ENCODE peak calls at places on chromosomes 3 and 15, in eight cellular contexts. W, V, E, A, P, R, Y and I are unnamed samples.
A peak's percentile ranks its signal among the peaks of the same experiment; 100 is the strongest.

GRCh38 chr3:179266701-179267211 is 15.8 kb upstream of the KCNMB3 start:
- DNase-seq in P (no peak), R (no peak), E (no peak), A (peak; percentile 57), W (no peak), V (no peak), Y (no peak), I (no peak)

GRCh38 chr3:175656451-175656850 is 797.3 kb downstream of the NAALADL2 start:
- DNase-seq in W (no peak), V (no peak), R (no peak), A (no peak), P (no peak), Y (peak; percentile 43), E (no peak), I (no peak)

GRCh38 chr3:150760431-150761200 is 2.4 kb downstream of the SIAH2 start:
- DNase-seq in P (no peak), R (no peak), V (no peak), E (no peak), Y (no peak), A (no peak), W (no peak), I (no peak)

GRCh38 chr15:84798436-84798946 is 18.7 kb upstream of the ALPK3 start:
- DNase-seq in Y (no peak), W (no peak), A (no peak), R (no peak), V (no peak), E (no peak), P (no peak), I (no peak)

GRCh38 chr3:42975456-42975855 is 3.7 kb upstream of the GASK1A start:
- DNase-seq in R (no peak), E (no peak), P (no peak), Y (no peak), V (no peak), A (no peak), W (no peak), I (no peak)

GRCh38 chr15:43789409-43789808 is 2.7 kb upstream of the SERF2 start:
- DNase-seq in Y (no peak), V (no peak), A (no peak), P (no peak), E (no peak), R (no peak), W (no peak), I (no peak)

GRCh38 chr3:108178676-108179075 is 43.5 kb downstream of the IFT57 start:
- DNase-seq in P (no peak), W (peak; percentile 25), E (peak; percentile 48), V (no peak), Y (no peak), A (no peak), R (no peak), I (no peak)

GRCh38 chr15:92429378-92430066 is 35.8 kb downstream of the ST8SIA2 start:
- DNase-seq in W (peak; percentile 85), V (no peak), R (no peak), A (no peak), E (peak; percentile 85), Y (peak; percentile 9), P (peak; percentile 27), I (peak; percentile 36)

GRCh38 chr3:10366681-10367101 is 45.8 kb upstream of the SEC13 start:
- DNase-seq in P (peak; percentile 97), R (no peak), E (peak; percentile 98), A (no peak), Y (peak; percentile 94), V (no peak), W (peak; percentile 100), I (peak; percentile 98)

GRCh38 chr3:104359546-104359945 is 1007.2 kb upstream of the ALCAM start:
- DNase-seq in V (no peak), E (peak; percentile 76), P (peak; percentile 43), W (peak; percentile 93), Y (peak; percentile 62), R (no peak), A (no peak), I (peak; percentile 73)

GRCh38 chr15:88627463-88627862 is 6.3 kb downstream of the AEN start:
- DNase-seq in R (no peak), W (no peak), P (no peak), E (no peak), V (peak; percentile 73), Y (peak; percentile 51), A (no peak), I (no peak)

GRCh38 chr15:55186331-55186730 is 10.4 kb downstream of the RSL24D1 start:
- DNase-seq in R (no peak), P (no peak), W (no peak), V (no peak), E (no peak), Y (no peak), A (no peak), I (no peak)

GRCh38 chr3:146160233-146160963 is 586 bp downstream of the PLOD2 start:
- DNase-seq in E (peak; percentile 86), P (no peak), A (peak; percentile 82), R (peak; percentile 68), W (peak; percentile 89), Y (peak; percentile 84), V (no peak), I (no peak)

GRCh38 chr3:197419696-197420095 is 121.3 kb upstream of the DLG1 start:
- DNase-seq in E (no peak), P (no peak), R (no peak), A (no peak), Y (no peak), V (no peak), W (no peak), I (no peak)

GRCh38 chr3:197030379-197031314 is 1.0 kb upstream of the MELTF start:
- DNase-seq in P (no peak), R (no peak), Y (no peak), E (no peak), V (no peak), A (no peak), W (no peak), I (no peak)

GRCh38 chr3:33613041-33613440 is 105.0 kb downstream of the CLASP2 start:
- DNase-seq in R (no peak), A (no peak), V (no peak), W (no peak), Y (no peak), E (no peak), P (no peak), I (no peak)

GRCh38 chr3:54357307-54357706 is 235.0 kb downstream of the CACNA2D3 start:
- DNase-seq in V (no peak), W (no peak), A (no peak), Y (no peak), P (no peak), R (no peak), E (peak; percentile 2), I (no peak)

GRCh38 chr3:56680054-56680453 is 3.0 kb downstream of the TASOR start:
- DNase-seq in E (no peak), W (no peak), V (no peak), Y (no peak), R (no peak), P (no peak), A (no peak), I (no peak)

GRCh38 chr3:65732060-65732933 is 306.4 kb downstream of the MAGI1 start:
- DNase-seq in P (peak; percentile 41), E (peak; percentile 73), W (peak; percentile 76), A (no peak), Y (peak; percentile 61), R (no peak), V (no peak), I (no peak)

GRCh38 chr3:128432898-128433629 is 33.6 kb downstream of the DNAJB8 start:
- DNase-seq in E (no peak), V (no peak), A (peak; percentile 76), R (no peak), P (no peak), Y (no peak), W (no peak), I (no peak)
- H3K4me3 ChIP-seq in E (no peak overlapping the region), V (no peak overlapping the region), A (peak overlapping the region; percentile 15), R (peak overlapping the region; percentile 21), P (peak overlapping the region; percentile 17), Y (no peak overlapping the region), W (no peak overlapping the region), I (peak overlapping the region; percentile 2)

DNA sequence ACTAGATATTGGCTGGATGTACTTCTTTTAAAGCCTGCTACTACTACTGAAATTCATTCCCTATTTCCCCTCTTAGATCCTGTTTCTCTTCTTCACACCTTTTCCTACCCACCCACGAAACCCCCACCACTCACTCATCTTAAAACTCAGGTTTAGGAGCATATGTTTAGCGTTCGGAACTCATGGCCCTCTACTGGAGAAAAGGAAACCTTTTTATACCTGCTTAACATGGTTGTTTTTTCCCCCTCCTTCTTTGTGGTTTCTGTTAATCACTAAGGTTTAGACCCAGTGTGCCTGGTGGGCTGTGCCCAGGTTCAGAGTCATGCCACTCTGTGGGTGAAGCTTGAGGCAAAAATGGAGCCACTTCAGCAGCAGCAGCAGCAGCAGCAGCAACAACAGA is 2.6 kb downstream of the ARID3B start:
- DNase-seq in P (no peak), Y (no peak), V (peak; percentile 43), R (no peak), E (no peak), A (no peak), W (no peak), I (no peak)
- H3K4me3 ChIP-seq in P (no peak overlapping the region), Y (no peak overlapping the region), V (no peak overlapping the region), R (no peak overlapping the region), E (no peak overlapping the region), A (no peak overlapping the region), W (no peak overlapping the region), I (no peak overlapping the region)

GRCh38 chr3:69004183-69004582 is 9.3 kb downstream of the EOGT start:
- DNase-seq in V (no peak), E (no peak), P (no peak), R (no peak), A (no peak), W (no peak), Y (no peak), I (no peak)

GRCh38 chr3:69005071-69005816 is 8.2 kb downstream of the EOGT start:
- DNase-seq in R (no peak), P (no peak), Y (peak; percentile 74), A (no peak), W (no peak), V (no peak), E (no peak), I (no peak)

GRCh38 chr3:69009559-69010410 is 3.7 kb downstream of the EOGT start:
- DNase-seq in W (peak; percentile 88), Y (peak; percentile 59), E (peak; percentile 85), A (no peak), R (peak; percentile 43), P (peak; percentile 86), V (no peak), I (peak; percentile 74)

GRCh38 chr3:69008980-69009379 is 4.5 kb downstream of the EOGT start:
- DNase-seq in W (no peak), A (no peak), P (no peak), Y (no peak), R (no peak), V (no peak), E (no peak), I (no peak)

GRCh38 chr3:69006083-69006482 is 7.4 kb downstream of the EOGT start:
- DNase-seq in W (no peak), P (no peak), A (no peak), E (no peak), V (no peak), Y (peak; percentile 82), R (no peak), I (no peak)
- H3K4me3 ChIP-seq in W (no peak overlapping the region), P (no peak overlapping the region), A (no peak overlapping the region), E (no peak overlapping the region), V (no peak overlapping the region), Y (no peak overlapping the region), R (no peak overlapping the region), I (no peak overlapping the region)

DNA sequence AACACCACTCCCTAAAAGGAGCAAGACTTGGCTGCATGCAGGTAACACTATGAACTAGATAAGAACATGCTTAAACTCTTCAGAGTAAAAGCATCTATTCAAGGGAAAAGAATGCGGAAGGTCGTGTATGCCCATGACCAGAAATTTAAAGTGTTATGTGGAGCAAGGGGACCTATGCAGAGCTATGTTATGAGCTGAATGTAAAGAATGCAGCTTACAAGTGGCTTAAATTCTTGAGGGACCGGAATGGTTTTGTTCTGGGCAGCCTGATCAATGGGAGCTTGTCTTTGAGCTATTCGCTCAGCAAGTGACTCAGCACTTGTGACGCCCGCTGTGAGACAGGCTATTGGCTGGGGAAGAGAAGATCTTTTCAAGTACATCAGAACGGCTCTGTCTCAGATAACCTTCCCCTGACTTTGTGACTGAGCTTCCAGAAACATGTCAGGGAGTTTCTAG is 367.5 kb upstream of the THBS1 start:
- DNase-seq in Y (peak; percentile 94), V (no peak), R (peak; percentile 25), W (peak; percentile 98), P (peak; percentile 95), E (peak; percentile 86), A (peak; percentile 83), I (peak; percentile 90)
- H3K4me3 ChIP-seq in Y (no peak overlapping the region), V (no peak overlapping the region), R (no peak overlapping the region), W (no peak overlapping the region), P (no peak overlapping the region), E (no peak overlapping the region), A (no peak overlapping the region), I (no peak overlapping the region)